ENCODE peak calls at places on chromosomes 3 and 15, in four cellular contexts. E is upper lobe of left lung; S is BJ; N is CD8-positive, alpha-beta T cell. I is an unnamed sample.

GRCh38 chr3:94001191-94001590 is 21.2 kb downstream of the ARL13B start:
- DNase-seq in E (no peak), S (no peak), N (no peak), I (no peak)

GRCh38 chr3:188712257-188712924 is 459.4 kb upstream of the TPRG1 start:
- DNase-seq in E (no peak), S (no peak), N (no peak), I (no peak)

GRCh38 chr3:99925584-99925983 is 107.9 kb downstream of the CMSS1 start:
- DNase-seq in E (no peak), S (no peak), N (no peak), I (no peak)

GRCh38 chr15:69893863-69894262 is 203.9 kb downstream of the TLE3 start:
- DNase-seq in E (no peak), S (no peak), N (no peak), I (peak)

GRCh38 chr15:82624008-82624407 is 23.2 kb downstream of the CPEB1 start:
- DNase-seq in E (no peak), S (no peak), N (no peak), I (no peak)

GRCh38 chr3:139120336-139120971 is 75.8 kb upstream of the PRR23C start:
- DNase-seq in E (no peak), S (peak), N (peak), I (no peak)

GRCh38 chr3:59782664-59783063 is 732.8 kb upstream of the CFAP20DC start:
- DNase-seq in E (no peak), S (no peak), N (no peak), I (no peak)

GRCh38 chr15:88187195-88187594 is 69.3 kb downstream of the NTRK3 start:
- DNase-seq in E (no peak), S (no peak), N (no peak), I (no peak)

GRCh38 chr15:33021806-33022389 is 172.6 kb downstream of the FMN1 start:
- DNase-seq in E (no peak), S (no peak), N (no peak), I (no peak)

GRCh38 chr3:39327053-39327745 is 2.3 kb upstream of the CCR8 start:
- DNase-seq in E (no peak), S (no peak), N (no peak), I (no peak)

GRCh38 chr3:64457811-64458210 is 230.0 kb downstream of the ADAMTS9 start:
- DNase-seq in E (no peak), S (no peak), N (no peak), I (no peak)

GRCh38 chr3:173411288-173412064 is 13.9 kb downstream of the NLGN1 start:
- DNase-seq in E (no peak), S (no peak), N (no peak), I (no peak)

GRCh38 chr15:63763476-63764123 is 70.1 kb downstream of the HERC1 start:
- DNase-seq in E (no peak), S (no peak), N (no peak), I (no peak)

GRCh38 chr3:43659250-43659880 is 31.4 kb upstream of the ABHD5 start:
- DNase-seq in E (no peak), S (no peak), N (no peak), I (no peak)

GRCh38 chr15:73886717-73887345 is 13.5 kb downstream of the TBC1D21 start:
- DNase-seq in E (peak), S (no peak), N (no peak), I (no peak)

GRCh38 chr3:51982352-51982837 is 940 bp upstream of the ACY1 start:
- DNase-seq in E (no peak), S (no peak), N (no peak), I (no peak)

GRCh38 chr3:122977645-122978466 is 49.7 kb downstream of the SEMA5B start:
- DNase-seq in E (peak), S (no peak), N (no peak), I (no peak)

GRCh38 chr15:66620744-66621344 is 55.0 kb upstream of the LCTL start:
- DNase-seq in E (no peak), S (no peak), N (no peak), I (no peak)

GRCh38 chr3:26984601-26985000 is 362.0 kb downstream of the LRRC3B start:
- DNase-seq in E (no peak), S (no peak), N (no peak), I (no peak)

GRCh38 chr3:14876942-14877341 is 58.2 kb downstream of the FGD5 start:
- DNase-seq in E (peak), S (no peak), N (no peak), I (no peak)

GRCh38 chr3:37346227-37347005 is 172.0 kb upstream of the LRRFIP2 start:
- DNase-seq in E (no peak), S (no peak), N (no peak), I (no peak)

GRCh38 chr3:46970391-46971091 is 6.0 kb downstream of the CCDC12 start:
- DNase-seq in E (no peak), S (no peak), N (no peak), I (peak)

GRCh38 chr3:77931272-77932009 is 891.5 kb downstream of the ROBO2 start:
- DNase-seq in E (no peak), S (peak), N (no peak), I (no peak)

GRCh38 chr3:10173095-10173925 is 8.6 kb downstream of the IRAK2 start:
- DNase-seq in E (no peak), S (no peak), N (no peak), I (no peak)

GRCh38 chr3:174937488-174937887 is 78.4 kb downstream of the NAALADL2 start:
- DNase-seq in E (no peak), S (peak), N (no peak), I (no peak)

GRCh38 chr3:31840252-31840651 is 140.8 kb downstream of the OSBPL10 start:
- DNase-seq in E (no peak), S (no peak), N (no peak), I (no peak)

GRCh38 chr3:104291878-104292277 is 1074.8 kb upstream of the ALCAM start:
- DNase-seq in E (no peak), S (no peak), N (no peak), I (no peak)

GRCh38 chr3:111315911-111316310 is 226.1 kb upstream of the CD96 start:
- DNase-seq in E (no peak), S (no peak), N (no peak), I (no peak)

GRCh38 chr3:65713016-65713415 is 325.7 kb downstream of the MAGI1 start:
- DNase-seq in E (no peak), S (peak), N (no peak), I (no peak)

GRCh38 chr3:110984456-110985250 is 87.0 kb upstream of the NECTIN3 start:
- DNase-seq in E (no peak), S (no peak), N (no peak), I (no peak)

GRCh38 chr3:66393486-66394260 is 107.1 kb downstream of the LRIG1 start:
- DNase-seq in E (no peak), S (no peak), N (peak), I (no peak)

GRCh38 chr3:47781326-47781684 is 388 bp downstream of the SMARCC1 start:
- DNase-seq in E (peak), S (no peak), N (peak), I (peak)

GRCh38 chr3:171548918-171549317 is 88.7 kb upstream of the TNIK start:
- DNase-seq in E (no peak), S (no peak), N (no peak), I (no peak)

GRCh38 chr3:127615631-127616305 is 13.2 kb upstream of the PODXL2 start:
- DNase-seq in E (no peak), S (no peak), N (no peak), I (no peak)

GRCh38 chr3:152202976-152203626 is 65.6 kb upstream of the MBNL1 start:
- DNase-seq in E (no peak), S (no peak), N (no peak), I (no peak)

GRCh38 chr3:184981071-184981470 is 169.1 kb downstream of the VPS8 start:
- DNase-seq in E (no peak), S (no peak), N (no peak), I (peak)

GRCh38 chr3:15750143-15750542 is 47.6 kb downstream of the ANKRD28 start:
- DNase-seq in E (no peak), S (no peak), N (no peak), I (no peak)

GRCh38 chr3:112358311-112358780 is 25.4 kb downstream of the CD200 start:
- DNase-seq in E (no peak), S (no peak), N (no peak), I (no peak)
- H3K4me3 ChIP-seq in E (no peak), S (no peak), N (no peak), I (peak)

DNA sequence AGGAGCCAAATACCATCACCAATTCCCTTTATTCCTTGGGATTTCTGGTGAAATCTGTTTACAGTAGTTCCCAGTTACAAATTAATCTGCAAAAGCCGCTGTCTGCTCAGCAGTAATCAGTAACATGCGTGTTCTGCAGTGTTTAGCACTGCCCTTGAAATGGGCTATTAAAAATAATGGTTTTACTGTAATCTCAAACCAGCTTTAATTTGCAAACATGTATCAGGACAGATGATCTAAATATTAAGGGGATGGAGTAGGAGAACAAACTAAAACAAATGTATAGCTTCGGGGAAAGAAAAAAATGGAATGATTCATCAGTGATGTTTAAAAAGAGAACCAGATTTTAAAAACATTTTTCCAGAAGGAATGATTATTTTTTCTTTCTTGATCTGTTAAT is 513.2 kb downstream of the MECOM start:
- DNase-seq in E (no peak), S (no peak), N (no peak), I (no peak)
- H3K4me3 ChIP-seq in E (no peak), S (no peak), N (no peak), I (no peak)

GRCh38 chr3:186107148-186108105 is 1.5 kb downstream of the ETV5 start:
- DNase-seq in E (peak), S (no peak), N (peak), I (peak)
- H3K4me3 ChIP-seq in E (peak), S (peak), N (peak), I (peak)

DNA sequence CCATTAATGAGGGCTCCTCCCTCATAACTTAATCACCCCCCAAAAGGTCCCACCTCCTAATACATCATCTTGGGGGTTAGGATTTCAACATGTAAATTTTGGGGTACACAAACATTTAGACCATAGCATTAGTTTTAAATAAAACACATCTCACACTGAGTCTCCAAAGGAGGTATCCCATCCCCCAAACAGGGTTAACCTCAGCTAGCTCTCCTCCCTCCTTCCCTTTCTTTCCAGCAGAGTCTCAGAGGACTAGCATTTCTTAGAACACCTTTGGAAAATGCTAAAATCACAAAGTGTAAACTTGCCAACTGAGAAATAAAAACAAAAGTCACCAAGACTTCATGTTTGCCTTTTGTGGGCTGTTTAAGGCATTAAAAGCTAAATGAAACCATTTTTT is 51.2 kb upstream of the FOXB1 start:
- DNase-seq in E (no peak), S (no peak), N (no peak), I (no peak)
- H3K4me3 ChIP-seq in E (no peak), S (no peak), N (no peak), I (no peak)

I was measured in gastrocnemius medialis.